ENCODE peak calls at places on chromosomes 13 and 19, in nine cellular contexts. Y, O, H, N, T, A, Q, P and J are unnamed samples. For H3K27me3 and H3K9me3, the result is how much of the 10 kb centered on the place peaks cover.

GRCh38 chr13:50800091-50800739 is 43.3 kb downstream of the DLEU7 start:
- DNase-seq in Y (no peak), O (no peak), H (no peak), N (no peak), T (no peak), A (no peak), Q (no peak), P (no peak), J (no peak)

GRCh38 chr19:18204394-18205179 is 745 bp upstream of the RAB3A start:
- DNase-seq in Y (peak), O (peak), H (no peak), N (no peak), T (peak), A (no peak), Q (no peak), P (peak), J (no peak)

GRCh38 chr13:59880468-59880867 is 283.3 kb downstream of the DIAPH3 start:
- DNase-seq in Y (no peak), O (no peak), H (no peak), N (no peak), T (no peak), A (no peak), Q (peak), P (no peak), J (no peak)

GRCh38 chr19:22634450-22634827 is 315 bp downstream of the ZNF492 start:
- DNase-seq in Y (no peak), O (no peak), H (no peak), N (no peak), T (no peak), A (no peak), Q (no peak), P (peak), J (no peak)

GRCh38 chr19:1805401-1806183 is 6.5 kb downstream of the ATP8B3 start:
- DNase-seq in Y (no peak), O (no peak), H (no peak), N (no peak), T (no peak), A (no peak), Q (no peak), P (no peak), J (no peak)

GRCh38 chr19:45595814-45596213 is 6.2 kb downstream of the GPR4 start:
- DNase-seq in Y (peak), O (no peak), H (no peak), N (no peak), T (no peak), A (no peak), Q (peak), P (no peak), J (no peak)

GRCh38 chr19:35670686-35671085 is 4.4 kb downstream of the UPK1A start:
- DNase-seq in Y (no peak), O (no peak), H (no peak), N (no peak), T (no peak), A (no peak), Q (no peak), P (no peak), J (no peak)

GRCh38 chr19:38880076-38880881 is 2.2 kb upstream of the RINL start:
- DNase-seq in Y (no peak), O (no peak), H (no peak), N (no peak), T (no peak), A (no peak), Q (no peak), P (no peak), J (no peak)

GRCh38 chr19:4403005-4403761 is 743 bp downstream of the CHAF1A start:
- DNase-seq in Y (peak), O (no peak), H (no peak), N (no peak), T (no peak), A (no peak), Q (no peak), P (peak), J (no peak)

GRCh38 chr19:6952956-6953355 is 65.6 kb downstream of the ADGRE1 start:
- DNase-seq in Y (no peak), O (no peak), H (no peak), N (no peak), T (no peak), A (no peak), Q (no peak), P (no peak), J (no peak)

GRCh38 chr19:28642787-28643186 is 570.2 kb downstream of the UQCRFS1 start:
- DNase-seq in Y (no peak), O (no peak), H (no peak), N (no peak), T (no peak), A (no peak), Q (no peak), P (no peak), J (no peak)

GRCh38 chr19:28644261-28644660 is 568.7 kb downstream of the UQCRFS1 start:
- DNase-seq in Y (no peak), O (no peak), H (no peak), N (no peak), T (no peak), A (no peak), Q (no peak), P (no peak), J (no peak)

GRCh38 chr19:28640506-28640905 is 572.4 kb downstream of the UQCRFS1 start:
- DNase-seq in Y (no peak), O (no peak), H (no peak), N (no peak), T (no peak), A (no peak), Q (no peak), P (no peak), J (no peak)

GRCh38 chr19:28641395-28641794 is 571.6 kb downstream of the UQCRFS1 start:
- DNase-seq in Y (no peak), O (no peak), H (no peak), N (no peak), T (no peak), A (no peak), Q (no peak), P (no peak), J (no peak)

DNA sequence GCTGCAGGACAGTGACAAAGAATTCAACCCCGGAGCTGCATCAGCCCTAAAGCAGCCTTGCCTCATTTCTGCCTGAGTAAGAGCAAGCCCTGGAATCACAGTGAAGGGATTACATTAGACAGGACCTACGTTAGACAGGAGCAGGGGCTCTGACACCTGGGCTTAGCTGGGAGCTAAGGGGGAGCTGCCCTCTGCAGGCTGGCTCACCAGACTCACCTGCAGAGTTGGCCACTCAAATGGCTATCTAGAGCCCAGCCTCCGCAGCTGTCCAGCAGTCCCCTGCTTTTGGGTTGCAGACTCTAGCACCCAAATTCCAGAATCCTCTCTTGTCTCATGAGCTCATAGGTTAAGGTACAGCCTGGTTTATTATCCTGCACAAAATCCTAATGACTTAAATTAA is 569.7 kb downstream of the UQCRFS1 start:
- DNase-seq in Y (no peak), O (no peak), H (no peak), N (no peak), T (no peak), A (no peak), Q (no peak), P (no peak), J (no peak)
- H3K27me3 ChIP-seq in Y (under half), O (under half), H (under half), N (under half), T (under half), A (under half), Q (under half), P (under half), J (under half)

DNA sequence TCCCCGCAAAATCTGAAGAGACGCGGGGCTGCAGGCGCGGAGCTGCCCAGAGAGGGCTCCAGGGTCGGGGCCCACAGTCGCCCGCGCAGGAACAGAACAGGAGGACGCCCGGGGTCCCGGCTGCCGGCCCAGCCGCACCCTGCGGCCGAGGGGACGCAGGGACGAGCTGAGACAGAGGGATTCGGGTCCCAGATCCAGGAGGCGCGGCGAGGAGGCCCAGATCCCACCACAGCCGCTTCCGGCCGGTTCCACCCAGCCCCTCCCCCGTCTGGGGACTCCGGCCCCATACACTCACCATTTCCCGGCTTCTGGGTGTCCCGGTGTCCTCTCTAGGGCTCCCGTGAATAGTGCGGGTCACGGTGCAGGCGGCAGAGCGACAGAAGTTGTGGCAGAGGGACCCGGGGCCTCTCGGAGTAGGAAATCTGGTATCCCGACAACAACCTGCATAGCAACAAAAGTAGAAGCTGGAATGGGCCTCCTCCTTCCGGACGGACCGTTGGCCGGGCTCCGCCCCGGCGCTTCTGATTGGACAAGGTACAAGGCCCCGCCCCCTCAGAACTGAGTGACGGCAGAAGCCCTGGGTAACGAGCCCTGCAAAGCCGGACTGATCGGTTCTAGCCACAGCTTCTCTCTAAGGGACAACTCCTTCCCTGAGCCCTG is at the start of gene ZNF20:
- DNase-seq in Y (peak), O (peak), H (peak), N (peak), T (peak), A (peak), Q (peak), P (peak), J (peak)
- TF ChIP-seq POLR2A in Y (peak), O (peak), H (peak), N (no peak), T (no peak), A (peak), Q (peak), P (peak), J (no peak)

GRCh38 chr19:44180968-44181367 is 16.1 kb downstream of the ZNF226 start:
- DNase-seq in Y (no peak), O (no peak), H (no peak), N (no peak), T (no peak), A (no peak), Q (no peak), P (no peak), J (no peak)
- H3K9me3 ChIP-seq in Y (under half), O (half or more), H (under half), N (under half), T (under half), A (half or more), Q (under half), P (under half), J (under half)

GRCh38 chr13:31755803-31756212 is 16.5 kb downstream of the RXFP2 start:
- DNase-seq in Y (no peak), O (no peak), H (no peak), N (no peak), T (no peak), A (no peak), Q (peak), P (no peak), J (no peak)

GRCh38 chr13:31755211-31755610 is 15.9 kb downstream of the RXFP2 start:
- DNase-seq in Y (no peak), O (no peak), H (no peak), N (no peak), T (no peak), A (no peak), Q (no peak), P (no peak), J (no peak)

GRCh38 chr13:31761951-31762350 is 22.6 kb downstream of the RXFP2 start:
- DNase-seq in Y (no peak), O (no peak), H (no peak), N (no peak), T (no peak), A (no peak), Q (peak), P (no peak), J (no peak)

DNA sequence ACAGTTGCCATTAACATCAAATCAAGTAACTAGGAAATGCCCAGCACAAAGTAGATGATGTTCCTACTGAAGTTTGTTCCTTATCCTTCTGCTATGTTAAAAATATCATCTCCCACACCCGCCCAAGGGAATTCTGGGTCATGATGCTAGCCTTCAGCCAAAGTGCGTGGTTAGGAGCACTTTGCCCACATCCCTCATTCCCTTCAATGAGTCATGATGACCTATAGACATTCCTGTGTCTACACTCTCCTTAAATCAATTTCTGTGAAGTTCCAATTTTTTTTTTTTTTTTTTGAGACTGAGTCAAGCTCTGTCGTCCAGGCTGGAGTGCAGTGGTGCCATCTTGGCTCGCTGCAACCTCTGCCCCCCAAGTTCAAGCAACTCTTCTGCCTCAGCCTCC is 17.0 kb downstream of the RXFP2 start:
- DNase-seq in Y (no peak), O (peak), H (no peak), N (no peak), T (no peak), A (no peak), Q (peak), P (no peak), J (no peak)
- H3K27me3 ChIP-seq in Y (under half), O (under half), H (under half), N (half or more), T (under half), A (under half), Q (under half), P (under half), J (under half)

GRCh38 chr19:36772341-36773222 is at the start of gene ZNF850:
- DNase-seq in Y (peak), O (peak), H (peak), N (peak), T (peak), A (peak), Q (peak), P (peak), J (peak)
- TF ChIP-seq POLR2A in Y (peak), O (no peak), H (peak), N (no peak), T (no peak), A (no peak), Q (no peak), P (no peak), J (no peak)

GRCh38 chr19:56839665-56840451 is 668 bp downstream of the PEG3 start:
- DNase-seq in Y (peak), O (peak), H (no peak), N (no peak), T (peak), A (peak), Q (no peak), P (peak), J (peak)

GRCh38 chr19:56840452-56841193 is at the start of the genes PEG3 and ZIM2:
- DNase-seq in Y (peak), O (peak), H (no peak), N (no peak), T (peak), A (peak), Q (no peak), P (peak), J (no peak)

GRCh38 chr19:56838680-56838929 is 1.9 kb downstream of the PEG3 start:
- DNase-seq in Y (no peak), O (no peak), H (no peak), N (no peak), T (no peak), A (no peak), Q (no peak), P (no peak), J (no peak)

GRCh38 chr19:56837892-56838679 is 2.4 kb downstream of the PEG3 start:
- DNase-seq in Y (peak), O (peak), H (no peak), N (no peak), T (peak), A (peak), Q (no peak), P (peak), J (no peak)

GRCh38 chr19:56838930-56839664 is 1.4 kb downstream of the PEG3 start:
- DNase-seq in Y (peak), O (peak), H (no peak), N (no peak), T (peak), A (peak), Q (no peak), P (peak), J (peak)
- H3K9me3 ChIP-seq in Y (under half), O (under half), H (under half), N (under half), T (under half), A (under half), Q (under half), P (under half), J (under half)

GRCh38 chr19:55528030-55528801 is 8.7 kb downstream of the SBK2 start:
- DNase-seq in Y (no peak), O (no peak), H (no peak), N (no peak), T (no peak), A (no peak), Q (peak), P (no peak), J (no peak)
- H3K27me3 ChIP-seq in Y (under half), O (under half), H (under half), N (under half), T (under half), A (under half), Q (under half), P (under half), J (under half)